ENCODE peak calls at places on chromosomes 16 and 17, in six cellular contexts. S is body of pancreas, W is colonic mucosa, T is stomach, V is heart right ventricle, Q is right lobe of liver. K is an unnamed sample.
A peak's percentile ranks its signal among the peaks of the same experiment; 100 is the strongest.

GRCh38 chr17:8839410-8839935 is 28.0 kb downstream of the PIK3R6 start:
- DNase-seq in S (no peak), W (no peak), T (no peak), V (no peak), Q (no peak), K (no peak)

GRCh38 chr17:49456172-49456965 is 38.7 kb upstream of the NGFR start:
- DNase-seq in S (no peak), W (no peak), T (no peak), V (no peak), Q (no peak), K (no peak)

GRCh38 chr17:17511293-17511741 is 15.1 kb upstream of the RASD1 start:
- DNase-seq in S (no peak), W (no peak), T (no peak), V (no peak), Q (peak; percentile 16), K (no peak)

GRCh38 chr17:8019665-8020064 is 17.2 kb downstream of the GUCY2D start:
- DNase-seq in S (no peak), W (no peak), T (peak; percentile 62), V (no peak), Q (no peak), K (no peak)

GRCh38 chr17:55348749-55349354 is 72.8 kb downstream of the MMD start:
- DNase-seq in S (peak; percentile 59), W (peak; percentile 46), T (peak; percentile 63), V (peak; percentile 17), Q (peak; percentile 38), K (peak; percentile 44)

GRCh38 chr16:22624038-22624656 is 113.5 kb downstream of the NPIPB5 start:
- DNase-seq in S (peak; percentile 6), W (no peak), T (no peak), V (no peak), Q (no peak), K (no peak)

GRCh38 chr17:78359216-78359935 is 501 bp downstream of the SOCS3 start:
- DNase-seq in S (no peak), W (peak; percentile 57), T (no peak), V (peak; percentile 43), Q (peak; percentile 61), K (no peak)

GRCh38 chr16:6645758-6646423 is 686.8 kb upstream of the RBFOX1 start:
- DNase-seq in S (no peak), W (no peak), T (no peak), V (no peak), Q (no peak), K (no peak)

GRCh38 chr17:27816946-27817345 is 16.6 kb upstream of the NOS2 start:
- DNase-seq in S (no peak), W (no peak), T (no peak), V (no peak), Q (no peak), K (no peak)

GRCh38 chr16:10180771-10181163 is 1.5 kb downstream of the GRIN2A start:
- DNase-seq in S (peak; percentile 57), W (peak; percentile 20), T (no peak), V (peak; percentile 17), Q (peak; percentile 33), K (no peak)

GRCh38 chr17:6413073-6413472 is 21.8 kb downstream of the AIPL1 start:
- DNase-seq in S (no peak), W (no peak), T (no peak), V (no peak), Q (no peak), K (no peak)

DNA sequence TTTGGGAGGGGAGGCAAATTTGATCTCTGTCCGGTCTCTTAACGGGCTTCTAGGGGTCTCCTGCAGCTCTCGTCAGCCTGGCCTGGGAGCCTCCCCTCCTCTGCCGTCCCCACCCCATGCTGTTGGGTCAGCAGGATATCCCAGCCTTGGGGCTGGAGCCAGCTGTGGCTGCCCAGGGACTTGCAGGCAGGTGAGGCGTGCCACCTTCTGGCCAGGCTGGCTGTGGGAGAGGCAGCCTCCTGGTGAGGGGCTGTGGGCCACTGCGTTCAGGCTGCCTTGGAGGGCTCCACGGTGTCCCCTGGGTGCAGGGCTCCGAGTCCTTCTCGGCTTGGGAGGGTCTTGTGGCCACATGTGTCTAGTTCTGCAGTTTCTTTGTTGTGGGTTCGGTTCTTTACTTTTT is 34.6 kb downstream of the TBCD start:
- DNase-seq in S (no peak), W (no peak), T (no peak), V (no peak), Q (no peak), K (no peak)
- TF ChIP-seq CTCF in S (no peak), W (no peak), T (no peak), V (no peak), Q (no peak), K (no peak)

GRCh38 chr17:69499301-69499700 is 84.8 kb downstream of the MAP2K6 start:
- DNase-seq in S (no peak), W (no peak), T (no peak), V (no peak), Q (no peak), K (no peak)

GRCh38 chr17:69500911-69501429 is 86.5 kb downstream of the MAP2K6 start:
- DNase-seq in S (peak; percentile 46), W (peak; percentile 49), T (no peak), V (no peak), Q (no peak), K (no peak)

GRCh38 chr17:69501591-69502468 is 87.3 kb downstream of the MAP2K6 start:
- DNase-seq in S (peak; percentile 78), W (peak; percentile 72), T (peak; percentile 49), V (no peak), Q (no peak), K (peak; percentile 44)

GRCh38 chr17:69503711-69504110 is 89.2 kb downstream of the MAP2K6 start:
- DNase-seq in S (no peak), W (no peak), T (no peak), V (no peak), Q (no peak), K (no peak)

GRCh38 chr17:69502488-69502887 is 88.0 kb downstream of the MAP2K6 start:
- DNase-seq in S (no peak), W (no peak), T (no peak), V (no peak), Q (no peak), K (no peak)
- H3K9me3 ChIP-seq in S (no peaks in the 10 kb centered on the region), W (no peaks in the 10 kb centered on the region), T (no peaks in the 10 kb centered on the region), V (no peaks in the 10 kb centered on the region), Q (no peaks in the 10 kb centered on the region), K (no peaks in the 10 kb centered on the region)

GRCh38 chr16:11179569-11179968 is 76.4 kb downstream of the SOCS1 start:
- DNase-seq in S (no peak), W (no peak), T (no peak), V (no peak), Q (no peak), K (no peak)

GRCh38 chr16:11182381-11182780 is 73.6 kb downstream of the SOCS1 start:
- DNase-seq in S (no peak), W (no peak), T (no peak), V (no peak), Q (no peak), K (no peak)

GRCh38 chr16:11180489-11180888 is 75.5 kb downstream of the SOCS1 start:
- DNase-seq in S (no peak), W (no peak), T (no peak), V (no peak), Q (no peak), K (no peak)

GRCh38 chr16:11181889-11182279 is 74.1 kb downstream of the SOCS1 start:
- DNase-seq in S (no peak), W (no peak), T (no peak), V (no peak), Q (no peak), K (no peak)

GRCh38 chr16:11181242-11181888 is 74.6 kb downstream of the SOCS1 start:
- DNase-seq in S (no peak), W (no peak), T (no peak), V (no peak), Q (no peak), K (no peak)
- TF ChIP-seq CTCF in S (no peak), W (no peak), T (no peak), V (no peak), Q (no peak), K (no peak)

GRCh38 chr16:59988591-59988990 is 1254.5 kb upstream of the GOT2 start:
- DNase-seq in S (no peak), W (no peak), T (no peak), V (no peak), Q (no peak), K (no peak)
- H3K9me3 ChIP-seq in S (no peaks in the 10 kb centered on the region), W (no peaks in the 10 kb centered on the region), T (peaks cover 13% of the 10 kb centered on the region), V (no peaks in the 10 kb centered on the region), Q (no peaks in the 10 kb centered on the region), K (peaks cover 5% of the 10 kb centered on the region)

GRCh38 chr17:42566873-42567573 is at the start of gene MLX:
- DNase-seq in S (peak; percentile 97), W (peak; percentile 95), T (peak; percentile 97), V (peak; percentile 97), Q (peak; percentile 96), K (peak; percentile 94)
- TF ChIP-seq CTCF in S (no peak), W (no peak), T (no peak), V (no peak), Q (no peak), K (no peak)

DNA sequence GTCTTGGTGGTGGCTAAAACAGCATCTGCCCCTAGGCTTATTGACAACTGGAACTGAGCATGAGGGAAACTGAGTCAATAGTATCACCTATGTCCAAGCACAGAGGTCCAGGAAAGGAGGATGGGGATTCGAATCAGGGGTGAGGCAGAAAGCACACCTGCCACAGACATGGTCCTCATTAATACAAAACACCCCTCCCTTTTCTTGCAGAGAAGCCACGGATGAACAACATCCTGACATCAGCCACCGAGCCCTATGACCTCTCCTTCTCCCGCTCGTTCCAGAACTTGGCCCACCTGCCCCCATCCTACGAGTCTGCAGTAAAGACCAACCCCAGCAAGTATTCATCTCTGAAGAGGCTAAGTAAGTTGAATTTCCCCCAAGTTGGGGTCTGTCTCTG is 42.7 kb upstream of the DNAH9 start:
- DNase-seq in S (no peak), W (peak; percentile 1), T (no peak), V (no peak), Q (no peak), K (no peak)
- H3K9me3 ChIP-seq in S (no peaks in the 10 kb centered on the region), W (no peaks in the 10 kb centered on the region), T (no peaks in the 10 kb centered on the region), V (no peaks in the 10 kb centered on the region), Q (no peaks in the 10 kb centered on the region), K (peaks cover 2% of the 10 kb centered on the region)

GRCh38 chr17:13757871-13758270 is 156.1 kb upstream of the HS3ST3A1 start:
- DNase-seq in S (no peak), W (no peak), T (no peak), V (no peak), Q (no peak), K (no peak)

GRCh38 chr17:13755851-13756250 is 154.1 kb upstream of the HS3ST3A1 start:
- DNase-seq in S (no peak), W (no peak), T (no peak), V (no peak), Q (no peak), K (no peak)

GRCh38 chr17:13759936-13760335 is 158.2 kb upstream of the HS3ST3A1 start:
- DNase-seq in S (no peak), W (no peak), T (no peak), V (no peak), Q (no peak), K (no peak)

GRCh38 chr17:13753151-13753550 is 151.4 kb upstream of the HS3ST3A1 start:
- DNase-seq in S (no peak), W (no peak), T (no peak), V (no peak), Q (no peak), K (no peak)

DNA sequence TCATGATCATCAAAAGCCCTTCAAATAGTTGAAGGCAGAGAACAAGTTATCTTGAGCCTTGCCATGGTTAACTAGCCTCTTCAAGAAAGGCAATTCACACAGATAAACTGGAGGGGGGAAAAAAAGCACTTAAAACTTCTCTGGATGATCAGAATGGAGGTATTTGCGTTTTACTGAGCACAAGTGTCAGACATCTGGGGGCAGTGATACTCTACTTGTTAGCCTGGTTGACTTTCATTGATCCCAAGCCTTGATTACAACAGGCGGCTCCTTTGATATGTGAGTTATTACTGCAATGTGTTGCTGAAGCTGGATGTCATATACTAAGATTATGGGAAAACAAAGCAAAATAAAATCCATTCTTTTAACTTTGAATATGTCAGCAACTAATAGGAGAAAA is 155.0 kb upstream of the HS3ST3A1 start:
- DNase-seq in S (no peak), W (no peak), T (no peak), V (no peak), Q (no peak), K (no peak)
- TF ChIP-seq CTCF in S (no peak), W (no peak), T (no peak), V (no peak), Q (peak; percentile 24), K (no peak)

K was measured in lung.